ENCODE peak calls at places on chromosome 12, in five cellular contexts. G is keratinocyte, Q is A549, P is stomach, C is colonic mucosa. S is an unnamed sample.

GRCh38 chr12:43063642-43064041 is 474.1 kb upstream of the PRICKLE1 start:
- DNase-seq in G (no peak), Q (no peak), P (no peak), C (no peak), S (no peak)

GRCh38 chr12:26196424-26196722 is 1.0 kb downstream of the SSPN start:
- DNase-seq in G (no peak), Q (no peak), P (no peak), C (no peak), S (no peak)

GRCh38 chr12:91774471-91774921 is 371.1 kb downstream of the BTG1 start:
- DNase-seq in G (peak), Q (peak), P (no peak), C (no peak), S (no peak)

GRCh38 chr12:62933220-62933870 is 1.6 kb downstream of the PPM1H start:
- DNase-seq in G (no peak), Q (peak), P (peak), C (peak), S (no peak)

GRCh38 chr12:84757978-84758377 is 154.6 kb downstream of the SLC6A15 start:
- DNase-seq in G (no peak), Q (no peak), P (no peak), C (no peak), S (no peak)

GRCh38 chr12:71397433-71397954 is 42.1 kb upstream of the LGR5 start:
- DNase-seq in G (no peak), Q (no peak), P (no peak), C (no peak), S (no peak)

GRCh38 chr12:3885179-3886094 is 12.2 kb upstream of the PARP11 start:
- DNase-seq in G (no peak), Q (peak), P (no peak), C (peak), S (peak)

GRCh38 chr12:52186135-52186840 is 5.5 kb downstream of the KRT80 start:
- DNase-seq in G (no peak), Q (no peak), P (no peak), C (no peak), S (no peak)

GRCh38 chr12:123024819-123025391 is 44.4 kb downstream of the ARL6IP4 start:
- DNase-seq in G (no peak), Q (no peak), P (no peak), C (no peak), S (no peak)

GRCh38 chr12:60335765-60336164 is 739.9 kb downstream of the SLC16A7 start:
- DNase-seq in G (peak), Q (peak), P (no peak), C (no peak), S (no peak)

GRCh38 chr12:16854465-16854864 is 248.5 kb upstream of the LMO3 start:
- DNase-seq in G (no peak), Q (no peak), P (no peak), C (no peak), S (no peak)

GRCh38 chr12:58920956-58921861 is 905 bp upstream of the LRIG3 start:
- DNase-seq in G (no peak), Q (no peak), P (no peak), C (peak), S (no peak)

GRCh38 chr12:56271031-56271430 is 4.3 kb downstream of the COQ10A start:
- DNase-seq in G (no peak), Q (peak), P (no peak), C (no peak), S (peak)

GRCh38 chr12:46578190-46578982 is 205.8 kb upstream of the SLC38A2 start:
- DNase-seq in G (no peak), Q (no peak), P (no peak), C (no peak), S (no peak)

GRCh38 chr12:132190012-132190755 is 45.9 kb downstream of the NOC4L start:
- DNase-seq in G (no peak), Q (peak), P (no peak), C (peak), S (no peak)

GRCh38 chr12:92156139-92156538 is 10.5 kb upstream of the BTG1 start:
- DNase-seq in G (no peak), Q (no peak), P (no peak), C (no peak), S (no peak)

GRCh38 chr12:116559330-116560080 is at the start of gene MAP1LC3B2:
- DNase-seq in G (peak), Q (peak), P (peak), C (peak), S (peak)

GRCh38 chr12:103821773-103822172 is 19.3 kb downstream of the NT5DC3 start:
- DNase-seq in G (no peak), Q (no peak), P (no peak), C (no peak), S (no peak)

GRCh38 chr12:3041558-3042164 is 35.5 kb upstream of the TSPAN9 start:
- DNase-seq in G (peak), Q (peak), P (peak), C (peak), S (peak)

GRCh38 chr12:75917083-75917482 is 114.5 kb downstream of the PHLDA1 start:
- DNase-seq in G (no peak), Q (no peak), P (no peak), C (no peak), S (peak)

GRCh38 chr12:115619889-115620288 is 657.6 kb downstream of the MED13L start:
- DNase-seq in G (no peak), Q (no peak), P (no peak), C (no peak), S (no peak)

GRCh38 chr12:52628111-52628507 is 9.8 kb upstream of the KRT73 start:
- DNase-seq in G (no peak), Q (no peak), P (no peak), C (no peak), S (no peak)

GRCh38 chr12:58159941-58160340 is 218.6 kb downstream of the ATP23 start:
- DNase-seq in G (no peak), Q (no peak), P (no peak), C (no peak), S (no peak)

GRCh38 chr12:102736328-102736727 is 180.7 kb downstream of the PAH start:
- DNase-seq in G (no peak), Q (no peak), P (no peak), C (no peak), S (no peak)

GRCh38 chr12:52873832-52874572 is 25.2 kb upstream of the KRT78 start:
- DNase-seq in G (no peak), Q (peak), P (peak), C (peak), S (no peak)

GRCh38 chr12:57109207-57110160 is 1.7 kb downstream of the STAT6 start:
- DNase-seq in G (no peak), Q (no peak), P (no peak), C (peak), S (no peak)

GRCh38 chr12:43038991-43039390 is 449.4 kb upstream of the PRICKLE1 start:
- DNase-seq in G (no peak), Q (no peak), P (no peak), C (no peak), S (no peak)

GRCh38 chr12:102690267-102690666 is 209.9 kb upstream of the IGF1 start:
- DNase-seq in G (no peak), Q (no peak), P (peak), C (no peak), S (no peak)

GRCh38 chr12:95547522-95548055 is 3.7 kb downstream of the USP44 start:
- DNase-seq in G (no peak), Q (no peak), P (no peak), C (no peak), S (peak)

GRCh38 chr12:53061404-53062010 is 11.6 kb downstream of the TNS2 start:
- DNase-seq in G (no peak), Q (peak), P (peak), C (peak), S (no peak)

DNA sequence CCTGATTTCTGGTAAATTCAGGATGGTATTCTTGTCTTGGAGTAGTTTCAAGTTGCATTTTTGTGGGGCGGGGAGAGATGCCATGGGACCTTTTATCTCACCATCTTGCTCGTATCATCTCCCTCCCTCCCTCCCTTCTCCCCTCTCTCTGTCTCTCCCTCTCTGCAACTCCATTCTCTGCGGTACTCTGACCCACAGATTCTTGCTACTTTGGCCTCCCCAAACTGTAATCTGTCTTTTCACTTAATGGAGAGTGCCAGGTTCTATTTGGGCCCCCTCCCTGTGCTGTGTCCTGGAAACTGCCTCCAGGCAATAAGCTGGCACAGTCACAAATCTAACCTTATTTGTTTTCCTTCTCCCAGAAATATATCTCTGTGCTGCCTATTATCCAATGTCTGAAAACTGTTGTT is 175.2 kb downstream of the PAWR start:
- DNase-seq in G (no peak), Q (no peak), P (no peak), C (no peak), S (no peak)
- H3K27ac ChIP-seq in G (no peak), Q (no peak), P (no peak), C (no peak), S (no peak)

GRCh38 chr12:24079083-24079482 is 129.6 kb upstream of the SOX5 start:
- DNase-seq in G (no peak), Q (no peak), P (no peak), C (no peak), S (no peak)
- TF ChIP-seq CTCF in G (no peak), Q (no peak), P (no peak), C (no peak), S (no peak)

DNA sequence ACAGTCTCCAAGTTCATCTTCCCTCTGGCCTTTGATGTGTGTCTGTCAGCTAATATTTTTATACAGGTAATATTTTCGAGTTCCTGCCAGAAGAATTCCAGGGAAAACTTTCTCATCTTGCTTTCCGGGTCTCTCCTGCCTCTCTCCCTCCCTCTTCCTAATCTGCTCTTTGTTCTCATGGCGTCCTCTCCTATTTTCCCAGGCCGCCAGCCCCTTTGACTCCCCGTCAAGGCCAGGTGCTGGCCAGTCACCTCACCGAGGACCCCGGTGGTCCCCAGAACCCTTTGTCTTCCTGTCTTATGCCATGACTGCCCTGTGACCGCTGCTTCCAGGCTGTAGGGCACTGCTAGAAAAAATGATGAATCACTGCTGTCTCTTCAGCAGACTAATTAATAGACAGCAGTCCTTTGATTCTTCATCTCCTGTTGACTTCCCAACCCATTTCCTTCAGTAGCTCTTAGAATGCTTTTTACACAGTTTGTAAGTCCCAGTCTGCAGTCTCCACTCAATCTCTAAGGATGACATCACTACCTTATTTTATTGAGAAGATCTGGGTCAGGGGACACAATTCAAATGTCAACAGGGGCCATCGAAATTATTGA is 40.7 kb downstream of the PPFIBP1 start:
- DNase-seq in G (no peak), Q (peak), P (no peak), C (no peak), S (no peak)
- H3K27ac ChIP-seq in G (peak), Q (peak), P (no peak), C (no peak), S (no peak)

DNA sequence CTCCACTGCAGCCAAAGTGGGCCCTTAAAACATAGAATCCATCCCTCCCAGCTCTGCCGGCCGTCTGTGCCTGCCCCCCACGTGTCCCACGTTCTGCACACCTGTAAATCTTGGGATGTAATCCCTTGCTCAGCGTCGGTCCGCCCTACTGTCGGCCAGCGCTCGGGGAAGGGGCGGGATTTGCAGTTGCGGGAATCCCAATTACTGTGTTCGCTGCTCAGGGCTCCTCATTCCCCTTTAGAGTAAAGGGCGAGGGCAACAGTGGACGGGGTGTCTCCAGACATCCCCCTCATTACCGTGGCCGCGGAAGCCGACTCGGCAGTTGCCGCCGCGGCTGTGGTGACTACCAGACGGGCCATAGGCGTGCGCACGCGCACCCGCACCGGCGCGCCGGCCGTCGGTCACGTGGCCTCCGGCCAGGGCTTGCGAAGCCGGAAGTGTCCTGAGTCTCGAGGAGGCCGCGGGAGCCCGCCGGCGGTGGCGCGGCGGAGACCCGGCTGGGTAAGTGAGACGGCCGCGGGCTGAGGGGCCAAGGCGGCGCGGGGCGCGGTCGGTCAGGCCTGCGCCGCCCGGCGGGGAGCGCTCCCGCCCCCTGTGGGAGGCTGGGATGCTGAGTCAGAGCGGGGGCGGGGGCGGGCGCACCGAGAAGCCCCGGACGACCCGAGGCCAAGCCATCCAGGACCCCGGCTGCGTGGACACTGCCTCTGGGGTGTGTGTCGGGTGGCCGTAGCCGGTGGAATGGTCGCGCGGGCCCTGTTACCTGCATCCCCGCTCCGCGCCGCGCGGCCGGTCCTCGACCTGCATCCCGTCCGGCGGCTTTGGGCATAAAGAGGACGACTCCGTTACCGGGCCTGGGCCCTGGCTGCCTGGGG is at the start of gene TBK1:
- DNase-seq in G (peak), Q (peak), P (peak), C (peak), S (peak)
- TF ChIP-seq CTCF in G (no peak), Q (no peak), P (no peak), C (no peak), S (no peak)

DNA sequence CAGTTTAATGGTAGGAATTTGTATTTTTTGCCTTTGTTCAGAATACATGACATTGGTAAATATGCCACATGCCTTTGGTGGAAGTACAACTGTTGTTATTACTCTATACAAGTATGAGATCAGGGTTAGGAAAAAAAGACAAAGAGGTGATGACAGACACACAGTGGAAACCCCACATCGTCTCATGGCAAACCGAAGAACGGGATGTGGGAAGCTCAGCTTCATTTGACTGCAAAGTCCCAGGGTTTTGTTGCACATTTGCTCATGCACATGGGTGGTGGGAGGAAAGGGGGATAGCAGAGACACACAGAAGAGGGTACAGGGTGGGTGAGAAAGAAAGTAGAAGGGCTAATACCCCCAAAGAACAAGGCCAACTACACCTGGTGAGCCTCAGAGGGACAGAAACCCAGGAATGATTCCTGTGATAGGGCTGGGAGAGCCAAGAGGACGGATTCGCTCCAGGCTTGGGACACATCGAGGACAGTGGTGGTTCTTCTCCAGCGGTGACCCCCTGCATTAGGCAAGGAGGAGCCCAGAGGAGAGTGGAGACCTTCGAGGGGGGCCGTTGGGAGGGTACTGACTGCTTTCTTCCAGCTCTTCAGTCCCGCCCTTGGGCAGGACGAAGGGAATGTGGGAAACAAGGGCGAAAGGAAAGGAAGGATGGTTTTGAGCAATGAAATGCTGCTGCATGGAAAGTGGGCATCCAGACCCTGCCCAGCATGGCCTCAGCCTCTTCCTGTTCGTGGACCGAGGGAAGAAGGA is 8.1 kb downstream of the VAMP1 start:
- DNase-seq in G (no peak), Q (no peak), P (no peak), C (no peak), S (no peak)
- H3K27ac ChIP-seq in G (no peak), Q (no peak), P (peak), C (peak), S (peak)

DNA sequence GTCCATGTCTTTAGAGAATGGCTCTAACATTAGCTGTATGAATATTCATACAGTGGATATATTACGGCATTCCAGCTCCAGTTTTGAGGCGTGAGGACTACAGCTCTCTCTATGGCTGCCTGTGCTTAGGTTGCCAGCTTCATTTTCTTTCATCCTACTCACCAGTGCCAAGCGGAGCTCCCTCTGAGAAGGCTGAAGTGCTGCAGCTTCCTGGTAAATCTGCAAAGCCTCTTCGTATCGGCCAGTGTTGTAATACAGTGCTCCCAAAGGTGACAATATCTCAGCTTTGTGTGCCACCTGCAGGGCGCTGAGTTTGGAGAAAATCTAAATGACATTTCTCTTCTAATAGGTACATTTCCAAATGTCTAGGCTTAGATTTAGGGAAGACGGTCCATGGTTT is 19.8 kb upstream of the OVCH1 start:
- DNase-seq in G (no peak), Q (peak), P (no peak), C (no peak), S (no peak)
- TF ChIP-seq CTCF in G (no peak), Q (no peak), P (peak), C (no peak), S (no peak)

DNA sequence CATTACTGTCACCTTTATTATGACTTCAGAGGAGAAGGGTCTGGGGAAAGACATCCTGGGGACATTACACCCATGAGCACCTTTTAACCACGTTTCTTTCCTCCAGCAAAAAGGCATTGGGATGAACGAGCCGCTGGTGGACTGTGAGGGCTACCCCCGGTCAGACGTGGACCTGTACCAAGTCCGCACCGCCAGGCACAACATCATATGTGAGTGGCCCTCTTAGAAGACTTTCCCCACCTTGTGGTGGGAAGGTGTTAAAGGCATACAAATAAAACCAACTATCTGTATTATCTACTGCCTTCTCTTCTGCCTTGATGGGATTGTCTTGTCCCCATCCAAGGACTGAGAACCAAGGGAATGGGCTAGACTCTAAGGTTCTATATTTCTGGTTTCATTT is 6.0 kb downstream of the PSMD9 start:
- DNase-seq in G (no peak), Q (peak), P (no peak), C (no peak), S (peak)
- H3K27ac ChIP-seq in G (peak), Q (peak), P (peak), C (no peak), S (peak)

S was measured in OCI-LY7.